ENCODE peak calls at places on chromosomes 13 and 19, in four cellular contexts. C is Caco-2, D is AG09309, F is A549. L is an unnamed sample.

GRCh38 chr19:54389556-54389955 is 24.8 kb upstream of the LAIR1 start:
- DNase-seq in C (no peak), D (no peak), F (no peak), L (no peak)

GRCh38 chr19:28847468-28847867 is 365.5 kb downstream of the UQCRFS1 start:
- DNase-seq in C (no peak), D (peak; percentile 85), F (no peak), L (no peak)

GRCh38 chr13:113667771-113668490 is 912 bp downstream of the GRK1 start:
- DNase-seq in C (peak; percentile 21), D (no peak), F (no peak), L (no peak)

GRCh38 chr13:85141425-85141824 is 657.8 kb downstream of the SLITRK6 start:
- DNase-seq in C (no peak), D (no peak), F (no peak), L (no peak)

GRCh38 chr13:111177081-111177711 is 62.1 kb downstream of the ARHGEF7 start:
- DNase-seq in C (no peak), D (no peak), F (no peak), L (no peak)

GRCh38 chr19:36686365-36687213 is 823 bp upstream of the ZNF567 start:
- DNase-seq in C (no peak), D (no peak), F (no peak), L (no peak)

GRCh38 chr13:98022210-98022609 is 68.7 kb downstream of the IPO5 start:
- DNase-seq in C (no peak), D (peak; percentile 51), F (no peak), L (peak; percentile 38)

GRCh38 chr19:42412223-42412622 is 15.0 kb downstream of the LIPE start:
- DNase-seq in C (no peak), D (no peak), F (no peak), L (no peak)

GRCh38 chr13:98508280-98509074 is 68.4 kb downstream of the STK24 start:
- DNase-seq in C (no peak), D (peak; percentile 67), F (no peak), L (peak; percentile 30)

DNA sequence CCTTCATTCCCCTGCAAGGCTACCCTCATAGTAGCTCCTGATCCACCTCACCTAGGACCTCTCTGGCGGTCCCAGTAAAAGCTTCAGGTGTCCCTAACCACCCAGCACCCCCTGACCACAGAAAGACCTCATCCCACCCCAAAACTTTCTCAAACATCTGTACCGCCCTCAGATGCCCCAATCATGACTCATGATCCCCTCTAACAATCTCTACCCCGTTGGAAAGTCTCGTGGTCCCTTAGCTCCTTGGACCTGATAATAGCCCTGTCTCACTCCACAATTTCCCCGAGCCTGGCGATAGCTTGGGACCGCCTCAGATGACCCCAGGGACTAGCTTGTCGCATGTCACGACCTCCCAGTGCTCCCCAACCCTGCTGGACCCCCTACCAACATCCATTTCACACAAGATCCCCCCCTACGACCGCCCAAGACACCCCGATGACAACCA is 512 bp downstream of the NDUFA11 start:
- DNase-seq in C (no peak), D (no peak), F (no peak), L (no peak)
- H3K4me3 ChIP-seq in C (peak overlapping the region; percentile 86), D (peak overlapping the region; percentile 96), F (peak overlapping the region; percentile 99), L (peak overlapping the region; percentile 78)

DNA sequence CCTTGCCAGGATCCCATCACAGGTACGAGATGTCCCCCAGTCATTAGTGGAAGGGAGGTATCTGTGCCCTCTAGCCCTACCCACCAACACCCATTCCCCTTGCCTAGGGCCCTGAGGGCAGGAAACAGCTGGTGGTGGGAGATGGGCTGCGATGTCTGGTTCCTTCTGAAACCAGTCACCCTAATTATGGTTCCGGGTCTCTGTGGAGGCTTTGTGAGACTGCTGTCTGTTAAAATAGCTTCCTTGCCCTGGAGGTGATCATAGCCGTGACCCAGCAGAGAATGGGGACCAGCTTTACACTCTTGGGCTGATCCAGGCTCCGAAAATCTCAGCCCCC is 5.5 kb downstream of the ALDH16A1 start:
- DNase-seq in C (no peak), D (no peak), F (no peak), L (no peak)
- H3K4me3 ChIP-seq in C (no peak overlapping the region), D (no peak overlapping the region), F (no peak overlapping the region), L (no peak overlapping the region)

DNA sequence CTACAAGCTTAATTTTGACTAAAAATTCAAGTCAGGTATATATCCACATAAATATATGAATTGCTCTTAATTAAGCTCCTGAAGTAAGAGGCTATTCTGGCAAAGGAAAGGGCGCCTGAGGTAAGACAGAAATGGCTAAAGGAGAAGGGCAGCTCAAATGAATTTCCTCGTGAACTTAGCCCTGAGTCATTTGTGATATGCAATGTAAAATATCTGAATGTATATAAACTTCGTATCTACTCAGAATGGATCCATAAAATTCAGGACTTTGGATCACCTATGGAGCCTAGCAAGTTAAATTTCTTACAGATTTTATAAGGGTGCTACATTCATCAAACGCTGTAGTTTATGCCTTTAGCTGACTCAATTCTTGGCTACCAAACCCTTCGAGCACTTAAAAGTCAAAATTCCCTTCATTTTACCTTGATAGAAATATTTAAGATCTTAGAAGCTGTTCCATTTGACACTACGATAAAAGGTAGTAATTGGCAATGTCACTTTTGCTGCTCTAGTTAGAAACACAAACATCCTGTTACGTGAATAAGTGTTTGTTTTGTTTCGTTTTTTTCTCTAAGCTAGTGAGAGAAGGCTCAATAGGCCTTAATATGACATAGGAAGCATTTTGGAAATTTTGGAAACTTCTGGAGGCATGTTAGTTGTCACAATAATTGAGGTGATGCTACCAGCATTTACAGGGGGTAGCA is 69.2 kb downstream of the DIAPH3 start:
- DNase-seq in C (no peak), D (no peak), F (no peak), L (no peak)
- H3K4me3 ChIP-seq in C (no peak overlapping the region), D (no peak overlapping the region), F (no peak overlapping the region), L (no peak overlapping the region)

GRCh38 chr19:18388328-18389094 is 2.6 kb downstream of the GDF15 start:
- DNase-seq in C (no peak), D (no peak), F (no peak), L (no peak)
- H3K4me3 ChIP-seq in C (peak overlapping the region; percentile 76), D (peak overlapping the region; percentile 65), F (peak overlapping the region; percentile 98), L (peak overlapping the region; percentile 77)

DNA sequence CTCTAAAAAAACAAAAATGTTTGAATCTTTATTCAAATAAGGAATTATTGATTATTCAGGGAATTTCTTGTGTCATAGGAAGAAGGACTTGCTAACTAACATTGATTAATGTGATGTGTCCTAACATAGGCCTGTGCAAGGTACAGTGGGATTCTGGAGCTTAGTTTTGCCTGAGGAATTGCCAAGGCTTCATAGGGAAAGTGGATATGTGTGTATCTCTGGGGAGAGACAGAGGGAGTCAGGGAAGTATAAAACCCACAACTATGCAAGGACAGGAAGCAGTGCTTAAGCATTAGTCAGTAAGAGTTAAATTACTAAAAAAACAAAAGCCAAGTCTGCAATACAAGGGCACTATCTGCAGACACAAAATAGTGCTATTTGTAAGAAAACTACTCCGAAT is 59.6 kb downstream of the WDFY2 start:
- DNase-seq in C (no peak), D (peak; percentile 76), F (peak; percentile 11), L (peak; percentile 79)
- H3K4me3 ChIP-seq in C (no peak overlapping the region), D (no peak overlapping the region), F (no peak overlapping the region), L (peak overlapping the region; percentile 28)

GRCh38 chr13:52450012-52450792 is at the start of gene VPS36:
- DNase-seq in C (peak; percentile 93), D (peak; percentile 57), F (peak; percentile 59), L (peak; percentile 83)

GRCh38 chr13:52449323-52450011 is 967 bp downstream of the VPS36 start:
- DNase-seq in C (no peak), D (no peak), F (no peak), L (no peak)

GRCh38 chr13:52447354-52447753 is 3.1 kb downstream of the VPS36 start:
- DNase-seq in C (no peak), D (no peak), F (no peak), L (no peak)

GRCh38 chr13:52446265-52446664 is 4.2 kb downstream of the VPS36 start:
- DNase-seq in C (no peak), D (no peak), F (no peak), L (no peak)

DNA sequence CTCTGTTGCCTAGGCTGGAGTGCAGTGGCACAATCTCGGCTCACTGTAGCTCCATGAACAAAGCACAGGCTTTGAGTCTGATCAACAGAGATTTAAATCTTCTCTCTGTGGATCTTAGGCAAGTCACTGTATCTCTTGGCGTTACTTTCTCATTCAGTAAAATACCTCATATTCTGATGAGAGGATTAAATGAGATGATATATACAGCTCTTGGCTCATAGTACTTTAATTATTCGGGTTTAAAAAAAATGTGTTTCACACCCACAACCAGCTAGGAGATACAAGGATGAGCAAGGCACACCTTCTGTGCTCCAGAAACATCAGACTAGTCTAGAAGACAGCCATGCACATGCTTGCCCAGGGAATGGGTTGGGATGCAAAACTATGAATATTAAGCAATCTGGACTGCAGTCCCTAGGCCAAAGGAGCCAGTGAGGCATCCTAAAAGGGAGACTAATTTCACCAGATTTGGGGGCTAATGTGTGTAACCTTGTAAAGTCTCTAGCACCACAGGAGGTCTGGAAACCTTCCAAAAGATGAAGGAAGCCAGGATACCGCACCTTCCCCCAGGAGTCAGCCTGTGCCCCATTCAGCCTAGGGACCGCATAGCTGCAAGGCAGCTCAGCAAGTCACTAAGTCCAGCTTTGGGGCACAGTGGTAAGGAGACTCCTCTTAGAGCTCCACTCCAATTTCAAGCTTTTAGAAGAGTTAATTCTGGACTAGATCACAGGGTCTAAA is 2.5 kb downstream of the VPS36 start:
- DNase-seq in C (no peak), D (no peak), F (no peak), L (no peak)
- H3K4me3 ChIP-seq in C (no peak overlapping the region), D (no peak overlapping the region), F (no peak overlapping the region), L (peak overlapping the region; percentile 25)